ENCODE peak calls at places on chromosomes 11 and 22, in seven cellular contexts. One of them, this sample, is unnamed. For H3K4me1, the result is how much of the 10 kb centered on the place peaks cover.

GRCh38 chr11:6631356-6631890 is 12.2 kb upstream of the TPP1 start:
- DNase-seq in stomach: no peak
- DNase-seq in right atrium auricular region: no peak
- DNase-seq in body of pancreas: no peak
- DNase-seq in uterus: no peak
- DNase-seq in endothelial cell of umbilical vein: no peak
- DNase-seq in sigmoid colon: no peak
- DNase-seq in this sample: peak

GRCh38 chr22:37218771-37219411 is 6.6 kb upstream of the SSTR3 start:
- DNase-seq in body of pancreas: no peak
- DNase-seq in sigmoid colon: no peak
- DNase-seq in stomach: no peak
- DNase-seq in uterus: no peak
- DNase-seq in endothelial cell of umbilical vein: no peak
- DNase-seq in right atrium auricular region: no peak
- DNase-seq in this sample: no peak

GRCh38 chr22:26464312-26464711 is 19.3 kb downstream of the HPS4 start:
- DNase-seq in right atrium auricular region: no peak
- DNase-seq in stomach: no peak
- DNase-seq in body of pancreas: no peak
- DNase-seq in uterus: no peak
- DNase-seq in sigmoid colon: no peak
- DNase-seq in endothelial cell of umbilical vein: peak
- DNase-seq in this sample: no peak

GRCh38 chr11:68206211-68206610 is 6.9 kb downstream of the KMT5B start:
- DNase-seq in endothelial cell of umbilical vein: peak
- DNase-seq in sigmoid colon: no peak
- DNase-seq in body of pancreas: no peak
- DNase-seq in uterus: no peak
- DNase-seq in stomach: no peak
- DNase-seq in right atrium auricular region: no peak
- DNase-seq in this sample: no peak

GRCh38 chr11:131977231-131977630 is 606.8 kb downstream of the NTM start:
- DNase-seq in sigmoid colon: no peak
- DNase-seq in uterus: no peak
- DNase-seq in right atrium auricular region: no peak
- DNase-seq in endothelial cell of umbilical vein: no peak
- DNase-seq in stomach: no peak
- DNase-seq in body of pancreas: no peak
- DNase-seq in this sample: no peak

GRCh38 chr22:26066534-26066933 is 102.7 kb upstream of the SEZ6L start:
- DNase-seq in sigmoid colon: no peak
- DNase-seq in body of pancreas: no peak
- DNase-seq in right atrium auricular region: no peak
- DNase-seq in uterus: no peak
- DNase-seq in stomach: no peak
- DNase-seq in endothelial cell of umbilical vein: no peak
- DNase-seq in this sample: no peak

GRCh38 chr11:15757299-15757698 is 599.0 kb downstream of the SOX6 start:
- DNase-seq in stomach: no peak
- DNase-seq in endothelial cell of umbilical vein: no peak
- DNase-seq in uterus: no peak
- DNase-seq in sigmoid colon: no peak
- DNase-seq in right atrium auricular region: no peak
- DNase-seq in body of pancreas: no peak
- DNase-seq in this sample: no peak

GRCh38 chr22:36362819-36363377 is 24.9 kb downstream of the MYH9 start:
- DNase-seq in endothelial cell of umbilical vein: no peak
- DNase-seq in right atrium auricular region: no peak
- DNase-seq in uterus: no peak
- DNase-seq in stomach: no peak
- DNase-seq in body of pancreas: peak
- DNase-seq in sigmoid colon: no peak
- DNase-seq in this sample: peak

GRCh38 chr11:57700425-57700824 is 11.6 kb downstream of the MED19 start:
- DNase-seq in sigmoid colon: no peak
- DNase-seq in body of pancreas: no peak
- DNase-seq in stomach: no peak
- DNase-seq in right atrium auricular region: no peak
- DNase-seq in endothelial cell of umbilical vein: no peak
- DNase-seq in uterus: no peak
- DNase-seq in this sample: no peak

GRCh38 chr11:17864478-17864941 is 129.9 kb downstream of the KCNC1 start:
- DNase-seq in right atrium auricular region: no peak
- DNase-seq in body of pancreas: peak
- DNase-seq in stomach: peak
- DNase-seq in endothelial cell of umbilical vein: peak
- DNase-seq in sigmoid colon: no peak
- DNase-seq in uterus: no peak
- DNase-seq in this sample: no peak
- TF ChIP-seq CTCF in right atrium auricular region: peak
- TF ChIP-seq CTCF in body of pancreas: peak
- TF ChIP-seq CTCF in stomach: peak
- TF ChIP-seq CTCF in endothelial cell of umbilical vein: peak
- TF ChIP-seq CTCF in sigmoid colon: no peak
- TF ChIP-seq CTCF in uterus: no peak
- TF ChIP-seq CTCF in this sample: peak

GRCh38 chr11:35154960-35155359 is 16.0 kb downstream of the CD44 start:
- DNase-seq in uterus: no peak
- DNase-seq in endothelial cell of umbilical vein: no peak
- DNase-seq in body of pancreas: no peak
- DNase-seq in sigmoid colon: no peak
- DNase-seq in stomach: no peak
- DNase-seq in right atrium auricular region: no peak
- DNase-seq in this sample: no peak
- H3K4me1 ChIP-seq in uterus: under half
- H3K4me1 ChIP-seq in endothelial cell of umbilical vein: under half
- H3K4me1 ChIP-seq in body of pancreas: half or more
- H3K4me1 ChIP-seq in sigmoid colon: under half
- H3K4me1 ChIP-seq in stomach: under half
- H3K4me1 ChIP-seq in right atrium auricular region: under half
- H3K4me1 ChIP-seq in this sample: under half

DNA sequence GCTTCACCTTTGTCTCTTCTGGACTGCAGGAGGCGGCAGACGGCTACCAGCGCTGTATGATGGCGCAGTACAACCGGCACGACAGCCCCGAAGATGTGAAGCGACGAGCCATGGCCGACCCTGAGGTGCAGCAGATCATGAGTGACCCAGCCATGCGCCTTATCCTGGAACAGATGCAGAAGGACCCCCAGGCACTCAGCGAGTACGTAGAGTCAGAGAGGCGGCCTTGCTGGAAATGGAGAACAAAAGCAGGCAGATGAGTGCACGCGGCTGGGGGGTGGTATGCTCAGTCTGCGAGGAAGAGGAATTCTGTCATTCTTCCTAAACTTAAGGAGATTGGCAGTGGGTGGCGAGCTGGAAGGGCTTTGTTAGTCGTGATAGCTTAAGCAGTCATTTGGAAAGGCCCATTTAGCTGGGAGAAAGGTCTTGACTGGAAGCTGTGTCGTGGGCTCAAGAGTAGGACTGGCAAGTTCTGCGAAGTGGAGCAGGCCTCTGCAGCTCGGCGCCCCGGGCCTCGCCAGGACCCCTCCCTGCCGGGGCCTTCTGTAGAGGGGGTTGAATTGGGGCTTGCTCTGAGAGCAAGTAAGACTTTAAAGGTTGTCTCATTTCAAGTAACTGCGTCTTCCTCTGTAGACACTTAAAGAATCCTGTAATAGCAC is 3.0 kb upstream of the FERMT3 start:
- DNase-seq in stomach: no peak
- DNase-seq in uterus: no peak
- DNase-seq in right atrium auricular region: no peak
- DNase-seq in body of pancreas: no peak
- DNase-seq in sigmoid colon: no peak
- DNase-seq in endothelial cell of umbilical vein: no peak
- DNase-seq in this sample: no peak
- H3K27ac ChIP-seq in stomach: no peak
- H3K27ac ChIP-seq in uterus: peak
- H3K27ac ChIP-seq in right atrium auricular region: no peak
- H3K27ac ChIP-seq in body of pancreas: no peak
- H3K27ac ChIP-seq in sigmoid colon: no peak
- H3K27ac ChIP-seq in endothelial cell of umbilical vein: no peak
- H3K27ac ChIP-seq in this sample: no peak

DNA sequence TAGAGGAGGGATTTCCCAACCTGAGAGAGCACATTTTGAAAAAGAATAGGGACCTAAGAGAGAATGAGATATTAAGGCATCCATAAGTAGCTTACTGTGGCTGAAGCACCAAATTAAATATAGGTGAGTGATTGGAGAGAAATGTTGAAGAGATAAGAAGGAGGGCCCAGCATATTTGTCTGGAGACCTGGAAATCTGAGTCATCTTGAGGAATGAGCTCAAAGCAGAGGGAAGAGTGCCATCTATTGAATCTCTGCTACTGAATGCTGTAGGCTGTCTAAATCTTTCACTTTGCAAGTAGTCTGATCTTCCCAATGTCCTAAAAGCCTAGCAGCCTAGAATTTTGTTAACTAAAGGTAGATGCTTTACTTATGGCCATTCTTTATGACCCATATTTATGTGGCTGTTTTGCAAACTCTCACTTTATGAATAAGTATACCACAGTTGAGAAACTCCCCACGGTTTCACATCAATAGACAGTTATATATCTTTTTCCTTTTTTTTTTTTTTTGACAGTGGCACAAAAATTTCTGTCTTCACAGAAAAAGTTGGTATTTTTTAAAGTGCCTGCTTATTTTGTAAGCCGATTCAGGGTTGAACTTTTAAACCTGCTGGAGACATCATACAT is 2093.5 kb downstream of the LRRC4C start:
- DNase-seq in uterus: no peak
- DNase-seq in body of pancreas: no peak
- DNase-seq in endothelial cell of umbilical vein: no peak
- DNase-seq in right atrium auricular region: no peak
- DNase-seq in stomach: no peak
- DNase-seq in sigmoid colon: no peak
- DNase-seq in this sample: no peak
- TF ChIP-seq CTCF in uterus: no peak
- TF ChIP-seq CTCF in body of pancreas: peak
- TF ChIP-seq CTCF in endothelial cell of umbilical vein: no peak
- TF ChIP-seq CTCF in right atrium auricular region: no peak
- TF ChIP-seq CTCF in stomach: no peak
- TF ChIP-seq CTCF in sigmoid colon: no peak
- TF ChIP-seq CTCF in this sample: peak

DNA sequence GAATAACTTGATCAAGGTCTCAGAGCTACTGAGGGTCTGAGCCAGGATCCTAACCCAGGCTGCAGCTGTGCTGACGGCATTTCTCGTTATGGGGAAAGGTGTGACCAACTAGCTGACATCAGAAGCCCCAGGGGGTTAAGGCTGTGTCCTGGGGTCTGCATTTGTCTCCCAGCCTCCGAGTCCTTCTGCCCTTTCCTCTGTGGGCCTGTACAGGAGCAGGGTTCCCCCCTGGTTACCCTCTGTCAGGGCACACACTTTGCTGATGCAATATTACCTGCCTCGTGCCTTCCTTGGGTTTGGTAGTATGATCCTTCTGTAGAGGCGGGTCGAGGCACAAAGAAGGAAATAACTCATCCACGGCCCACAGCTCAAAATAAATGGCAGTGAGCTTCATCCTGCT is 183.0 kb downstream of the TBC1D22A start:
- DNase-seq in right atrium auricular region: peak
- DNase-seq in endothelial cell of umbilical vein: no peak
- DNase-seq in uterus: no peak
- DNase-seq in sigmoid colon: no peak
- DNase-seq in body of pancreas: no peak
- DNase-seq in stomach: no peak
- DNase-seq in this sample: no peak
- H3K4me1 ChIP-seq in right atrium auricular region: under half
- H3K4me1 ChIP-seq in endothelial cell of umbilical vein: under half
- H3K4me1 ChIP-seq in uterus: under half
- H3K4me1 ChIP-seq in sigmoid colon: under half
- H3K4me1 ChIP-seq in body of pancreas: under half
- H3K4me1 ChIP-seq in stomach: under half
- H3K4me1 ChIP-seq in this sample: under half

GRCh38 chr22:24460418-24461089 is 33.2 kb downstream of the ADORA2A start:
- DNase-seq in right atrium auricular region: no peak
- DNase-seq in stomach: no peak
- DNase-seq in uterus: no peak
- DNase-seq in sigmoid colon: no peak
- DNase-seq in body of pancreas: no peak
- DNase-seq in endothelial cell of umbilical vein: peak
- DNase-seq in this sample: no peak

GRCh38 chr22:24467340-24467739 is 27.8 kb upstream of the UPB1 start:
- DNase-seq in endothelial cell of umbilical vein: no peak
- DNase-seq in uterus: no peak
- DNase-seq in body of pancreas: no peak
- DNase-seq in sigmoid colon: no peak
- DNase-seq in right atrium auricular region: no peak
- DNase-seq in stomach: no peak
- DNase-seq in this sample: no peak

GRCh38 chr22:24465566-24465965 is 29.6 kb upstream of the UPB1 start:
- DNase-seq in right atrium auricular region: no peak
- DNase-seq in stomach: no peak
- DNase-seq in body of pancreas: no peak
- DNase-seq in sigmoid colon: no peak
- DNase-seq in endothelial cell of umbilical vein: peak
- DNase-seq in uterus: no peak
- DNase-seq in this sample: no peak

GRCh38 chr22:24466831-24467249 is 28.3 kb upstream of the UPB1 start:
- DNase-seq in stomach: no peak
- DNase-seq in endothelial cell of umbilical vein: peak
- DNase-seq in right atrium auricular region: no peak
- DNase-seq in body of pancreas: peak
- DNase-seq in sigmoid colon: no peak
- DNase-seq in uterus: peak
- DNase-seq in this sample: no peak

GRCh38 chr22:24465975-24466374 is 29.2 kb upstream of the UPB1 start:
- DNase-seq in right atrium auricular region: no peak
- DNase-seq in sigmoid colon: no peak
- DNase-seq in uterus: no peak
- DNase-seq in body of pancreas: no peak
- DNase-seq in stomach: no peak
- DNase-seq in endothelial cell of umbilical vein: no peak
- DNase-seq in this sample: no peak
- H3K27ac ChIP-seq in right atrium auricular region: peak
- H3K27ac ChIP-seq in sigmoid colon: peak
- H3K27ac ChIP-seq in uterus: peak
- H3K27ac ChIP-seq in body of pancreas: no peak
- H3K27ac ChIP-seq in stomach: no peak
- H3K27ac ChIP-seq in endothelial cell of umbilical vein: peak
- H3K27ac ChIP-seq in this sample: peak

GRCh38 chr22:48947636-48948035 is 880.0 kb downstream of the BRD1 start:
- DNase-seq in uterus: no peak
- DNase-seq in body of pancreas: no peak
- DNase-seq in endothelial cell of umbilical vein: no peak
- DNase-seq in stomach: no peak
- DNase-seq in right atrium auricular region: peak
- DNase-seq in sigmoid colon: peak
- DNase-seq in this sample: no peak
- TF ChIP-seq CTCF in uterus: no peak
- TF ChIP-seq CTCF in body of pancreas: no peak
- TF ChIP-seq CTCF in endothelial cell of umbilical vein: no peak
- TF ChIP-seq CTCF in stomach: no peak
- TF ChIP-seq CTCF in right atrium auricular region: no peak
- TF ChIP-seq CTCF in sigmoid colon: no peak
- TF ChIP-seq CTCF in this sample: no peak

DNA sequence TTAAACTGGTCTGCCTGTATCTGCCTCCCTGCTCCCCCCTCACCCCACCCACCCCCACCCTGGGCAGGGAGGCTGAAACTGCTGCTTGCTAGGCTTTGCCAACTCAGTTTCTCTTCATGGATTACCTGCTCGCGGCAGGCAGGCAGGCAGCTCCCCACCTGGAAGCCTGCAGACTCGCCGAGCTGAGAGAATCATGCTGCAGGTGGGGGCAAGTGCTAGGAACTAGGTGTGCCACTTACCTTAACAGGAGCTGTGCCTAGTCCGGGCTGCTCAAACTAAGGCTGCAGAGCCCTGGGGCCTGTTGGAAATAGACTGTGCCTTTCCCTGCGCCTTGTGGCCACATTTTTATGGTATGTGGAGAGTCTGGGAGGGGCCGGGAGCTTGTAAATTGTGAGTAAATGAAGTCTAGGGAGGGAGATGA is 30.3 kb downstream of the MARK2 start:
- DNase-seq in sigmoid colon: no peak
- DNase-seq in body of pancreas: no peak
- DNase-seq in uterus: no peak
- DNase-seq in right atrium auricular region: no peak
- DNase-seq in endothelial cell of umbilical vein: no peak
- DNase-seq in stomach: no peak
- DNase-seq in this sample: peak
- H3K4me1 ChIP-seq in sigmoid colon: half or more
- H3K4me1 ChIP-seq in body of pancreas: half or more
- H3K4me1 ChIP-seq in uterus: under half
- H3K4me1 ChIP-seq in right atrium auricular region: half or more
- H3K4me1 ChIP-seq in endothelial cell of umbilical vein: under half
- H3K4me1 ChIP-seq in stomach: half or more
- H3K4me1 ChIP-seq in this sample: half or more

This sample was measured in kidney.